ENCODE peak calls at places on chromosome 22, in eight cellular contexts. M, F, Y, L, Z, T, U and W are unnamed samples.

GRCh38 chr22:25362215-25362882 is 142.9 kb downstream of the CRYBB2 start:
- DNase-seq in M (no peak), F (peak), Y (peak), L (peak), Z (peak), T (peak), U (peak), W (peak)

GRCh38 chr22:46649176-46650077 is 29.2 kb downstream of the GRAMD4 start:
- DNase-seq in M (no peak), F (no peak), Y (peak), L (no peak), Z (no peak), T (no peak), U (peak), W (peak)

GRCh38 chr22:43878831-43879550 is 12.8 kb downstream of the PNPLA5 start:
- DNase-seq in M (peak), F (no peak), Y (no peak), L (no peak), Z (no peak), T (no peak), U (no peak), W (no peak)

GRCh38 chr22:22598144-22598543 is 39.1 kb upstream of the PRAME start:
- DNase-seq in M (no peak), F (no peak), Y (no peak), L (no peak), Z (no peak), T (no peak), U (no peak), W (no peak)

GRCh38 chr22:45549739-45550138 is 47.1 kb downstream of the FBLN1 start:
- DNase-seq in M (no peak), F (no peak), Y (peak), L (no peak), Z (no peak), T (no peak), U (no peak), W (no peak)

GRCh38 chr22:45265546-45265945 is 19.2 kb upstream of the UPK3A start:
- DNase-seq in M (no peak), F (no peak), Y (no peak), L (no peak), Z (no peak), T (no peak), U (peak), W (no peak)

GRCh38 chr22:45524157-45524556 is 21.5 kb downstream of the FBLN1 start:
- DNase-seq in M (no peak), F (no peak), Y (no peak), L (no peak), Z (no peak), T (no peak), U (no peak), W (no peak)

GRCh38 chr22:20324139-20324516 is 4.3 kb upstream of the DGCR6L start:
- DNase-seq in M (no peak), F (no peak), Y (no peak), L (no peak), Z (no peak), T (no peak), U (no peak), W (no peak)

GRCh38 chr22:28282346-28282745 is 363.3 kb upstream of the PITPNB start:
- DNase-seq in M (no peak), F (no peak), Y (peak), L (no peak), Z (no peak), T (peak), U (peak), W (no peak)

GRCh38 chr22:19115628-19116027 is 6.6 kb downstream of the DGCR2 start:
- DNase-seq in M (no peak), F (no peak), Y (no peak), L (no peak), Z (no peak), T (no peak), U (peak), W (no peak)

GRCh38 chr22:19942071-19942885 is 660 bp upstream of the TXNRD2 start:
- DNase-seq in M (peak), F (peak), Y (peak), L (no peak), Z (no peak), T (peak), U (peak), W (peak)